ENCODE peak calls at places on chromosomes 7 and 10, in eight cellular contexts. T, I, P, J, L, H, O and A are unnamed samples.

GRCh38 chr10:20743935-20744334 is 153.2 kb downstream of the NEBL start:
- DNase-seq in I (no peak), P (no peak), H (no peak), J (no peak), L (no peak), O (no peak), T (no peak), A (no peak)

GRCh38 chr7:132518102-132518838 is 58.0 kb downstream of the PLXNA4 start:
- DNase-seq in T (no peak), H (peak), P (no peak), J (peak), I (no peak), O (no peak), L (no peak), A (no peak)

GRCh38 chr7:125934539-125934938 is 1004.9 kb upstream of the POT1 start:
- DNase-seq in H (no peak), L (no peak), I (no peak), O (no peak), P (no peak), J (no peak), T (no peak), A (no peak)

GRCh38 chr10:77179015-77179695 is 458.5 kb downstream of the KCNMA1 start:
- DNase-seq in P (peak), H (peak), I (no peak), L (peak), O (peak), T (no peak), J (no peak), A (no peak)

GRCh38 chr10:28774051-28774995 is 97.0 kb downstream of the BAMBI start:
- DNase-seq in P (no peak), O (no peak), L (no peak), H (peak), T (no peak), J (no peak), I (no peak), A (no peak)

GRCh38 chr7:80588591-80588990 is 49.9 kb upstream of the CD36 start:
- DNase-seq in O (no peak), I (no peak), L (no peak), T (no peak), J (no peak), H (peak), P (no peak), A (no peak)

GRCh38 chr10:69883256-69883655 is 81.5 kb downstream of the COL13A1 start:
- DNase-seq in J (no peak), O (no peak), I (peak), H (peak), T (no peak), L (no peak), P (no peak), A (no peak)

GRCh38 chr10:77084431-77085144 is 553.0 kb downstream of the KCNMA1 start:
- DNase-seq in O (no peak), P (peak), I (no peak), T (peak), J (no peak), L (no peak), H (no peak), A (no peak)

GRCh38 chr7:128827971-128828711 is 2.1 kb upstream of the FLNC start:
- DNase-seq in H (peak), L (no peak), O (no peak), I (no peak), P (peak), T (peak), J (no peak), A (no peak)

GRCh38 chr10:12194752-12195271 is 879 bp downstream of the NUDT5 start:
- DNase-seq in J (peak), P (peak), O (peak), L (no peak), H (peak), I (peak), T (peak), A (no peak)

GRCh38 chr7:157514306-157514705 is 177.5 kb downstream of the DNAJB6 start:
- DNase-seq in H (no peak), T (no peak), O (no peak), I (peak), P (no peak), L (no peak), J (no peak), A (no peak)

GRCh38 chr7:105429746-105430612 is 41.3 kb upstream of the SRPK2 start:
- DNase-seq in T (no peak), J (no peak), L (peak), H (peak), I (peak), P (peak), O (peak), A (peak)

GRCh38 chr10:6563075-6563474 is 17.0 kb downstream of the PRKCQ start:
- DNase-seq in P (no peak), T (no peak), I (no peak), O (no peak), H (no peak), L (no peak), J (no peak), A (no peak)

GRCh38 chr7:47808321-47808720 is 139.9 kb downstream of the PKD1L1 start:
- DNase-seq in I (no peak), H (no peak), T (no peak), L (no peak), J (no peak), P (no peak), O (no peak), A (no peak)

GRCh38 chr7:24216576-24217116 is 67.3 kb upstream of the NPY start:
- DNase-seq in T (no peak), I (no peak), P (peak), J (no peak), H (peak), O (no peak), L (peak), A (no peak)

GRCh38 chr10:125817318-125817946 is 5.6 kb downstream of the UROS start:
- DNase-seq in H (no peak), O (no peak), J (no peak), T (no peak), P (no peak), L (no peak), I (no peak), A (no peak)

GRCh38 chr7:126658684-126659083 is 594.1 kb downstream of the GRM8 start:
- DNase-seq in J (no peak), L (no peak), I (no peak), O (no peak), P (no peak), H (no peak), T (no peak), A (no peak)

GRCh38 chr10:62916157-62916603 is 100.0 kb upstream of the EGR2 start:
- DNase-seq in H (peak), I (no peak), P (peak), T (no peak), L (no peak), J (no peak), O (no peak), A (no peak)

GRCh38 chr7:7148799-7149481 is 33.4 kb upstream of the C1GALT1 start:
- DNase-seq in O (no peak), T (no peak), H (peak), P (peak), J (no peak), I (no peak), L (no peak), A (no peak)

GRCh38 chr7:46972205-46972604 is 609.7 kb downstream of the TNS3 start:
- DNase-seq in T (no peak), J (no peak), L (peak), P (peak), I (no peak), O (no peak), H (peak), A (no peak)

GRCh38 chr7:26165950-26166680 is 14.1 kb downstream of the NFE2L3 start:
- DNase-seq in J (no peak), I (no peak), L (no peak), O (no peak), H (no peak), P (no peak), T (no peak), A (no peak)

GRCh38 chr10:99234067-99234738 is 1.4 kb downstream of the HPSE2 start:
- DNase-seq in L (no peak), P (peak), O (no peak), T (peak), J (peak), I (peak), H (peak), A (peak)

GRCh38 chr7:42106562-42106961 is 130.4 kb downstream of the GLI3 start:
- DNase-seq in L (no peak), H (no peak), P (peak), T (no peak), J (no peak), I (no peak), O (no peak), A (no peak)

GRCh38 chr10:29621161-29621560 is 13.6 kb downstream of the SVIL start:
- DNase-seq in I (no peak), T (no peak), O (peak), H (peak), P (peak), L (no peak), J (no peak), A (peak)

GRCh38 chr10:44723654-44724053 is 187.5 kb upstream of the TMEM72 start:
- DNase-seq in I (no peak), J (no peak), P (peak), H (peak), O (no peak), L (no peak), T (peak), A (no peak)

GRCh38 chr7:23074443-23075244 is 30.9 kb upstream of the KLHL7 start:
- DNase-seq in J (no peak), O (no peak), P (peak), T (no peak), L (no peak), I (no peak), H (peak), A (no peak)

GRCh38 chr7:93203496-93203895 is 22.8 kb downstream of the HEPACAM2 start:
- DNase-seq in H (no peak), O (no peak), T (no peak), L (no peak), P (no peak), I (no peak), J (no peak), A (no peak)

GRCh38 chr10:120336910-120337540 is 120.0 kb upstream of the PLPP4 start:
- DNase-seq in T (no peak), H (peak), P (peak), I (peak), L (no peak), J (peak), O (peak), A (no peak)

GRCh38 chr7:47449810-47450586 is 131.9 kb downstream of the TNS3 start:
- DNase-seq in I (no peak), J (no peak), T (no peak), H (peak), O (no peak), L (peak), P (peak), A (no peak)

GRCh38 chr10:68796609-68797008 is 30.7 kb upstream of the STOX1 start:
- DNase-seq in H (no peak), P (no peak), L (no peak), T (no peak), O (no peak), I (no peak), J (no peak), A (no peak)

GRCh38 chr7:152313879-152314604 is 121.8 kb downstream of the KMT2C start:
- DNase-seq in P (peak), J (no peak), H (peak), T (no peak), I (no peak), L (peak), O (peak), A (no peak)

GRCh38 chr10:49138361-49138891 is 4.6 kb upstream of the FAM170B start:
- DNase-seq in J (no peak), T (peak), L (no peak), I (no peak), O (no peak), P (peak), H (no peak), A (no peak)

GRCh38 chr7:21429786-21430574 is 2.1 kb downstream of the SP4 start:
- DNase-seq in J (no peak), L (no peak), H (no peak), O (peak), T (no peak), I (no peak), P (no peak), A (no peak)

GRCh38 chr10:100970914-100971811 is 1.9 kb downstream of the SEMA4G start:
- DNase-seq in P (no peak), L (no peak), J (no peak), I (peak), T (no peak), O (peak), H (no peak), A (peak)

GRCh38 chr10:104809288-104810090 is 168.4 kb downstream of the SORCS3 start:
- DNase-seq in L (no peak), I (no peak), O (no peak), J (no peak), H (no peak), T (no peak), P (no peak), A (no peak)

GRCh38 chr7:26265061-26265460 is 26.6 kb upstream of the SNX10 start:
- DNase-seq in H (no peak), L (no peak), O (no peak), T (no peak), J (no peak), I (no peak), P (no peak), A (no peak)

GRCh38 chr7:23967949-23968599 is 258.1 kb downstream of the STK31 start:
- DNase-seq in J (no peak), P (no peak), I (no peak), O (no peak), L (no peak), H (no peak), T (no peak), A (no peak)

GRCh38 chr7:134405299-134405698 is 53.6 kb downstream of the AKR1B1 start:
- DNase-seq in H (no peak), I (no peak), T (no peak), O (no peak), L (no peak), P (no peak), J (no peak), A (no peak)

GRCh38 chr7:134400859-134401258 is 58.0 kb downstream of the AKR1B1 start:
- DNase-seq in T (no peak), J (no peak), O (no peak), I (no peak), H (no peak), P (no peak), L (no peak), A (no peak)

GRCh38 chr7:134403062-134403461 is 55.8 kb downstream of the AKR1B1 start:
- DNase-seq in O (no peak), L (no peak), P (no peak), J (no peak), I (no peak), T (no peak), H (no peak), A (no peak)

DNA sequence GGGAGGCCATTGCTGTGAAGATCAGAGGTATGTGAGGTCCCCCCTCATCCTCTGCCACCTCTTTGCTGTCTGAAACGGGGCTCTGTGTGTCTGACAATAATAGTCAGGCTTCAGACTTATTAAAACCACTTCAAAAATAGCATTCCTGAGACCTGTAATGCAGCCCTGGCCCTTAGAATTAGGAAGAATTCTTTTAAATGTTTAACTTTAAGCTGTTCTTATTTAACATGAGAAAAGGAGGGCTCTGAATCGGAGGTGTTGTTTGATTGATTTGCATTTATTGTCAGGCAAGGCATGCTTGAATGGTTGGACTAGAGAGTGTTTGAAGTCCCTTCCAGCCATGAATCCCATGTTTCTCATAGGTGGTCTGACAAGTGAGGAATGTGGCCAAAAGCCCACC is 52.5 kb downstream of the AKR1B1 start:
- DNase-seq in I (no peak), H (no peak), O (no peak), P (no peak), L (no peak), J (no peak), T (no peak), A (no peak)
- TF ChIP-seq CTCF in I (no peak), H (no peak), O (no peak), P (no peak), L (no peak), J (no peak), T (no peak), A (no peak)

DNA sequence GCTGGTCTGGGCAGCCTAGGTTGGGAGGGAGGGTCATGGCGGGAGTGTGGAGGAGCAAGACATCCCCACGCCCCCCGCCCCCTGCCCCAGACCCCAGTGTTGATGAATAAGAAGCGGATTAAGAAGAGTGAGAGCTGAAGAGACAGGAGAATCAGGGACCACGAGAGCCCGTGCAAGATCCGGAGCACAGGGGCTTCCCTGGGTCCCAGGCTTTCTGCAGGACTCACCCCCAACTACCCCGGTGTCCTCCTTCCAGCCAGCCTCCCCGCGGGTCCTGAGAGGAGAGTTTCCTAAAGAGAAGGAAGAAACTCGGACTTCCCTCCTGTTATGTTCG is 20.1 kb downstream of the GHRHR start:
- DNase-seq in H (no peak), P (no peak), T (no peak), J (no peak), I (no peak), O (no peak), L (no peak), A (no peak)
- TF ChIP-seq CTCF in H (no peak), P (no peak), T (no peak), J (no peak), I (no peak), O (no peak), L (no peak), A (no peak)

DNA sequence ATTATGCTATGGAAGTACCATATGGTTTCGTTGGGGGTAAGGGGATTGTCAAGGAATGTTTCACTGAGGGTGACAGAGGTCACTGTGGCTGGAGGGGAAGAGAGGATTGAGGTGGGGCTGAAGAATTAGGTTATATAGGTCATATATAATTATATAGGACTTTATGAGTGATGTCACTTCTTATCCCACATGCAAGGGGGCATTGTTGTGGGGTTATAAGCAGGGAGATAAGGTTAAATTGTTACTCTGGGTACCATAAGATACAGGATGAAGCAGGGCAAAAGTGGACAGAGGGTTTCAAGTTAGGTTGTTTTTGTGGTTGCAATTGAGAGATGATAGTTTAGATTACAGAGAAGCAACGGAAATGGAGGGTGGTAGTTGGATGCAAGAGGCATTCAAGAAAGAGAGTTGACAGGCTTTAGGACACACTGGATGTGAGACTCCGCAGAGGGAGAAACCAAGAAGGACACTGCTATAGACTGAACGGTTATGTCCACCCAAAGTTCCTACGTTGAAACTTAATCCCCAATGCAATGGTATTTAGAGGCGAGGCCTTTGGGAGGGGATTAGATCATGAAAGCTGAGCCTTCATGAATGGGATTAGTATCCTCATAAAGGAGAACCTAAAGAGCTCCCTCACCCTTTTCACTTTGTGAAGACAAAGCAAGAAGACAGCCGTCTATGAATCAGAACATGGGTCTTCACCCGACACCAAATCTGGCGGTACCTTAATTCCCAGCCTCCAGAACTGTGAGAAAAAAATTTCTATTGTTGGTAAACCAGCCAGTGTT is 7.0 kb upstream of the PRR15 start:
- DNase-seq in H (no peak), J (no peak), I (no peak), L (no peak), O (no peak), P (no peak), T (no peak), A (no peak)
- TF ChIP-seq CTCF in H (no peak), J (no peak), I (no peak), L (no peak), O (no peak), P (no peak), T (no peak), A (peak)

DNA sequence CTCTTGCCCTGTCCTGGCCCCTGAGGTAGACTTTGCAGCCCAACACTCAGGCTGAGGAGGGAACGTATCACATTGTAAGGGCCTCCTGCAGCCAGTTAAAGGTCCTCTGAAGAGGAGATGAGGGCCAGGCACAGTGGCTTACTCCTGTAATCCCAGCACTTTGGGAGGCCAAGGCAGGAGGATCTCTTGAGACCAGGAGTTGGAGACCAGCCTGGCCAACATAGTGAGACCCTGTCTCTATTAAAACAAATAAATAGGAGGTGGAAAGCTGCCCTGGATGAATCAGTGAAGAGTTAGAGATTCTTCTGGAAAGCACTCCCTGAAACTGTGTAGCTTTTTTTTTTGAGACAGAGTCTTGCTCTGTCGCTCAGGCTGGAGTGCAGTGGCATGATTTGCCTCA is 2.3 kb upstream of the C10orf62 start:
- DNase-seq in O (no peak), H (no peak), P (no peak), J (no peak), I (no peak), L (no peak), T (no peak), A (no peak)
- TF ChIP-seq CTCF in O (no peak), H (no peak), P (no peak), J (no peak), I (no peak), L (no peak), T (no peak), A (no peak)

DNA sequence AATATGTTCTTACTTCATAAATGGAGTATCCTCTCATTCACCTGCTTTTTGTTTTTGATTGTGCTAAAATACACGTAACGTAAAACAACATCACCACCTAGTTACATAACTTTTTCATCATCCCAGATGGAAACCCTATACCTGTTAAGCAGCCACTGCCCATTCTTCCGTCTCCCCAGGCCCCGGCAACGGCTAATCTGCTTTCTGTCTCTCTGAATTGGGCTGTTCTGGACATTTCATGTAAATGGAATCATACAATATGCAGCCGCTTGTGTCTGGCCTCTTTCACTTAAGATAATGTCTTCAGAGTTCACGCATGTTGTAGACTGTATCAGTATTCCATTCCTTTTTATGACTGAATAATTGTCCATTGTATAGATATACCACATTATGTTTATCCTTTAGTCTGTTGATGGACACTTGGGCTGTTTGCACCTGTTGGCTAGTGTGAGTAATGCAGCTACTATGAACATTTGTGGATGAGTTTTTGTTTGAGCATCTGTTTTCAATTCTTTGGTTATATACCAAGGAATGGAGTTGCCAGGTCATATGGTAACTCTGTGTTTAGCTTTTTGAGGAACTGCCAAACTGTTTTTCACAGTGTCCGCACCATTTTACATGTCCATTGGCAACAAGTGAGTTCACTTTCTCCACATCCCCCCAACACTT is 14.1 kb upstream of the SUN1 start:
- DNase-seq in O (no peak), H (peak), T (no peak), P (peak), I (no peak), L (no peak), J (no peak), A (no peak)
- TF ChIP-seq CTCF in O (peak), H (peak), T (peak), P (peak), I (no peak), L (peak), J (peak), A (peak)